ENCODE peak calls at places on chromosomes 12 and 14, in five cellular contexts. I, F, W, M and D are unnamed samples.
A peak's percentile ranks its signal among the peaks of the same experiment; 100 is the strongest.

GRCh38 chr12:71804505-71804904 is 35.1 kb upstream of the TBC1D15 start:
- DNase-seq in W (no peak), M (no peak), F (no peak), I (no peak), D (no peak)

GRCh38 chr12:82852529-82852928 is 165.8 kb downstream of the TMTC2 start:
- DNase-seq in W (no peak), M (no peak), I (no peak), F (no peak), D (no peak)

GRCh38 chr14:24514209-24514608 is 6.1 kb upstream of the CMA1 start:
- DNase-seq in W (no peak), M (no peak), I (no peak), F (no peak), D (no peak)

GRCh38 chr14:48243900-48244299 is 568.5 kb upstream of the MDGA2 start:
- DNase-seq in W (no peak), M (no peak), I (no peak), F (no peak), D (no peak)

GRCh38 chr12:21065845-21066244 is 65.1 kb upstream of the SLCO1B1 start:
- DNase-seq in M (no peak), W (peak; percentile 9), F (peak; percentile 25), I (peak; percentile 46), D (no peak)

GRCh38 chr12:34602213-34602940 is 580.1 kb downstream of the ALG10 start:
- DNase-seq in W (no peak), F (no peak), I (no peak), M (no peak), D (no peak)

GRCh38 chr14:26444745-26445144 is 153.1 kb downstream of the NOVA1 start:
- DNase-seq in M (no peak), F (peak; percentile 13), W (peak; percentile 46), I (peak; percentile 22), D (no peak)

GRCh38 chr12:91604897-91605296 is 422.3 kb upstream of the DCN start:
- DNase-seq in W (peak; percentile 3), M (no peak), F (no peak), I (no peak), D (no peak)

GRCh38 chr12:24379038-24379437 is 429.6 kb upstream of the SOX5 start:
- DNase-seq in F (no peak), M (no peak), W (no peak), I (no peak), D (no peak)

DNA sequence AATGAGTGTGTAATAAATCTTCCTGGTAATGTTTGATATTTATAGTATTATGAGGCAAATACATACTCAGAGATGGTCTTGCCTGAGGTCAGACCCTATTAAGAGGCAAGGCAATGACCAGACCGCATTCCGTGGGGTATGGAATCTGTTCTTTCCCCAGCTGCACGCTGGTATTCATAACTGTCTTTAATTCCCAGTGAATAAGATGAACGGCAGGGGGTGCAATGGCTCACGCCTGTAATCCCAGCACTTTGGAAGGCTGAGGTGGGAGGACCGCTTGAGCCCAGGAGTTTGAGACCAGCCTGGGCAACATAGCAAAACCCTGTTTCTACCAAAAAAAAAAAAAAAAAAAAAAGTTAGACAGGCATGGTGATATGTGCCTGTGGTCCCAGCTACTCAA is 44.6 kb downstream of the ERO1A start:
- DNase-seq in I (no peak), F (no peak), M (no peak), W (no peak), D (no peak)
- TF ChIP-seq CTCF in I (no peak), F (no peak), M (no peak), W (no peak), D (peak; percentile 4)

DNA sequence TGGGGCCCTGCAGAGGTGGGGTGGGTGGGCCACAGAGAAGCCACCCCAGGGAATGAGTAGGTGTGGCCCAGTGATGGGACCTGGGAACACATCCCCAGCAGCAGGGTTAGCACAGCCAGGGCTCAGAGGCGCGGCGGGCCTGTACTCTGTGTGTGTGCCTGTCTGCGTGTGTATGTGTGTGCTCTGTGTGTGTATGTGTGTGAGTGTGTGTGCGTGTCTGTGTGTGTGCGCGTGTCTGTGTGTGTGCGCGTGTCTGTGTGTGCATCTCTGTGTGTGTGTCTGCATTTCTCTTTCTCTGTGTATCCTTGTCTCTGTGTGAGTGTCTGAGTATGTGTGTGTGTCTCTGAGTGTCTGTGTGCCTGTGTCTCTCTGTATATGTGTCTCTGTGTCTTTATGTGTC is 26.1 kb downstream of the KIF26A start:
- DNase-seq in W (no peak), I (no peak), F (no peak), M (no peak), D (no peak)
- H3K4me3 ChIP-seq in W (no peak overlapping the region), I (no peak overlapping the region), F (no peak overlapping the region), M (no peak overlapping the region), D (no peak overlapping the region)

GRCh38 chr14:65594882-65595237 is 182.3 kb downstream of the FUT8 start:
- DNase-seq in W (no peak), F (no peak), M (no peak), I (no peak), D (no peak)
- TF ChIP-seq CTCF in W (no peak), F (no peak), M (no peak), I (no peak), D (no peak)

DNA sequence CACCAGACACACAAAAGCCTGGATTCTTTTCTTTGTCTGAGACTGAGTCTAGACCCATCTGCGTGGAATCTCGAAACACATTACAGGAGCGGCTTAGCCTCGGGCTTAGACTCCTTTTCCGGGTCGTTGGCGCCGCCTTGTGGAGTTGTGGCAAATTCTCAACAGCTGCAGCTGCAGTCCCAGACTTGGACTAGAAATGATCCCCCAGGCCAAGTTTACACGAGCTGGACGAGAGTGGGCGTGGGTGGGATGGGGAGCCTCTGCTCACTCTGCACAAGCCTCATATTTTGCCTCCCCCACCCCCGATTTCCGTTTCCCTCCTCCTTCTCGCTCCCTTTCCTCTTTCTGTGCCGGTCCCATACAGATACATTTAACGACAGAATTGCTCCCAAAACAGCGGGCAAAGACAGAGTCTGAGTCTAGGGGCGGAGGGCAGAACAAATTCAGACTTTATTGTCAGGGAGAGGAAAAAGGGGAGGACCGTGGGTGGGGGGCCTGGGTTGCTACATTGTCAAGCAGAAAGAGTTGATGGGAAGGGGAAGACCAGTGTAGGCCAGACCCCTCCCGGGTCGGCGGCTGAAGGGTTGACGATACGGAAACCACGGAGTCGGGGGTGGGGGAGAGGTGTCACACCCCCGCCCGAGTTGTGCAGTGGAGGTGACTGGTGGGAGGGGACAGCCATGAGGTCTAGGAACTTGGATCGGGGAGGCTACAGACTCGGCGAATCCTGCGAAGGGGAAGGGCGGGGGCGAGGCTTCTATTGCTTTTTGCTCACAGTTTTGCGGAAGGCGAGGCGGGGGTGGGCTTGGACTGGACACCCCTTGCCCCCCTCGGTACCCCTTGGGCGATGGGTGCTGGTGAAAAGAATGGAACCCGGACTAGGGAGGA is 4.7 kb upstream of the GPR84 start:
- DNase-seq in I (no peak), W (peak; percentile 92), M (peak; percentile 94), F (peak; percentile 82), D (no peak)
- H3K4me3 ChIP-seq in I (no peak overlapping the region), W (peak overlapping the region; percentile 13), M (no peak overlapping the region), F (no peak overlapping the region), D (no peak overlapping the region)

DNA sequence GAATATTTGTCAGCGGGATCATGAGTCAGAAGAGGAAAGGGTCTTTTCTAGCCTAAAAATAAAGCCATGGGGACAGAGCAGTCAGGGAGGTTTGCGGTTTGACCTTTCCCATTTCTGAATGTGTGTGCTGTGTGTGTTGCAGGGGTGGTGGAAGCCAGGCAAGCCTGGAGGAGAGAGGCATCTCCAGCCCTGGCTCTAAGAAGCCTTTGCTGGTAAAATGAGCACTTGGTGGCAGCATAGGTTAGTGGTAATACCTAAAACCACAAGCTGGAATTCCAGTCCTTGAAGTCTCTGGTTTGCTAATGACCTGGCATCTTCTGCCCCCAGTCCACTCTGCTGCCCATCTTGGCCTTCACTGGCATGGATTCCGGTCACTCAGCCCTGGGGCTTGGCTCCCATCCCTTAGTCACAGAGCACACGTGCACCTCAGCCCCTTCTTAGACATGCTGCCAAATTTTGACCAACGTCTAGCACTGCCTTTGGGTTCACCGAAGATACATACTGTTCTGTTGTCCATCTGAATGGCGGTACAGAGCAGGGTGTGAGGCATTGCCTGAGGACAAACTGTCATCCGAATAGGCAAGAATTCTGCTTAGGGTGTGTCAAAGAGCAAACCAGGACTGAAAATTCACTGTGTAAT is 52.7 kb downstream of the KCNA5 start:
- DNase-seq in I (no peak), F (no peak), M (no peak), W (peak; percentile 6), D (no peak)
- TF ChIP-seq CTCF in I (peak; percentile 46), F (no peak), M (no peak), W (no peak), D (no peak)

GRCh38 chr12:10362828-10363664 is 26.8 kb downstream of the KLRK1 start:
- DNase-seq in F (no peak), M (no peak), I (no peak), W (peak; percentile 23), D (no peak)
- H3K4me3 ChIP-seq in F (no peak overlapping the region), M (no peak overlapping the region), I (no peak overlapping the region), W (peak overlapping the region; percentile 59), D (no peak overlapping the region)

DNA sequence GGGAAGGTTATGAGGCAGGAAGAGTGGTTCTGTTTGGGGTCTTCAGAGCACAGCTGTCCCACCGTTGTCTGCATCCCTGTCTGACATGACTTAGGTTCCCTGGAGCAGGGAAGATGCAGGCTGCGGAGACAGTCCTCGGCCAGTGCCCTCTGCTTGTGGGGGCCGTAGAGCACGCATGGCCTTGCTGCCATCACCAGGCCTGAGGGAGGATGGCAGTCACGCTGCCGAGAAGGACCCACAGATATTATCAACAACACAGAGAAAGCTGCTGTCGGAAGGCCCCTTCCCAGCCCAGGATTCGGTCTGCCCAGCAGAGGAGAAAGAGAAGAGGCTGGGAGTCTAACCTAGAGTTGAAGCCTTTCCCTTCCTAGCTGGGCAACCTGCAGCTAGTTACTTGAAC is 35.0 kb downstream of the ERH start:
- DNase-seq in W (peak; percentile 34), F (no peak), M (no peak), I (no peak), D (no peak)
- TF ChIP-seq CTCF in W (peak; percentile 42), F (no peak), M (peak; percentile 61), I (peak; percentile 12), D (peak; percentile 56)

GRCh38 chr14:105196228-105196960 is 15.3 kb upstream of the NUDT14 start:
- DNase-seq in I (no peak), M (peak; percentile 86), F (no peak), W (no peak), D (no peak)
- H3K4me3 ChIP-seq in I (no peak overlapping the region), M (no peak overlapping the region), F (no peak overlapping the region), W (no peak overlapping the region), D (no peak overlapping the region)

GRCh38 chr12:40312982-40313576 is 88.3 kb downstream of the LRRK2 start:
- DNase-seq in I (no peak), F (peak; percentile 8), W (peak; percentile 57), M (no peak), D (no peak)
- TF ChIP-seq CTCF in I (peak; percentile 43), F (peak; percentile 43), W (peak; percentile 55), M (peak; percentile 17), D (peak; percentile 59)

GRCh38 chr12:50242751-50243191 is 40.5 kb downstream of the LIMA1 start:
- DNase-seq in F (no peak), I (no peak), W (peak; percentile 38), M (no peak), D (no peak)
- H3K4me3 ChIP-seq in F (no peak overlapping the region), I (no peak overlapping the region), W (no peak overlapping the region), M (no peak overlapping the region), D (no peak overlapping the region)